ENCODE peak calls at places on chromosomes 2 and 18, in seven cellular contexts. H is COLO829; I is cerebellum; L is posterior cingulate gyrus; T is erythroblast; N is stimulated activated CD8-positive, alpha-beta memory T cell treated with anti-CD3 and anti-CD28 coated beads, Interleukin-7, amount 100 ng/mL, for 1 hour; K is effector memory CD8-positive, alpha-beta T cell. Q is an unnamed sample.

GRCh38 chr2:23230885-23231284 is 154.1 kb upstream of the KLHL29 start:
- DNase-seq in H (no peak), I (no peak), L (no peak), T (no peak), N (no peak), K (no peak), Q (no peak)

GRCh38 chr2:214103199-214104001 is 307.5 kb upstream of the VWC2L start:
- DNase-seq in H (no peak), I (no peak), L (no peak), T (no peak), N (no peak), K (no peak), Q (no peak)

GRCh38 chr2:10329584-10329879 is 26.8 kb downstream of the HPCAL1 start:
- DNase-seq in H (no peak), I (no peak), L (no peak), T (no peak), N (no peak), K (no peak), Q (no peak)

GRCh38 chr2:1811971-1812350 is 67.6 kb upstream of the PXDN start:
- DNase-seq in H (no peak), I (no peak), L (no peak), T (no peak), N (no peak), K (no peak), Q (no peak)

GRCh38 chr2:62654423-62654791 is 51.1 kb upstream of the EHBP1 start:
- DNase-seq in H (no peak), I (no peak), L (no peak), T (no peak), N (no peak), K (no peak), Q (no peak)

GRCh38 chr2:134460583-134460998 is 206.7 kb downstream of the MGAT5 start:
- DNase-seq in H (peak), I (peak), L (peak), T (peak), N (no peak), K (peak), Q (no peak)

GRCh38 chr2:234836251-234836650 is 115.6 kb upstream of the SH3BP4 start:
- DNase-seq in H (no peak), I (no peak), L (no peak), T (no peak), N (no peak), K (no peak), Q (no peak)

GRCh38 chr2:25310965-25311865 is 30.5 kb downstream of the DNMT3A start:
- DNase-seq in H (no peak), I (peak), L (no peak), T (peak), N (no peak), K (no peak), Q (peak)

GRCh38 chr2:201913197-201913596 is 106.9 kb downstream of the CDK15 start:
- DNase-seq in H (no peak), I (no peak), L (no peak), T (no peak), N (no peak), K (no peak), Q (no peak)

GRCh38 chr2:181363164-181363563 is 94.0 kb upstream of the ITGA4 start:
- DNase-seq in H (no peak), I (no peak), L (no peak), T (no peak), N (no peak), K (no peak), Q (no peak)

GRCh38 chr2:43513216-43513615 is 82.6 kb downstream of the THADA start:
- DNase-seq in H (no peak), I (no peak), L (no peak), T (no peak), N (no peak), K (no peak), Q (no peak)

GRCh38 chr2:84874381-84875212 is 6.3 kb downstream of the TRABD2A start:
- DNase-seq in H (no peak), I (no peak), L (no peak), T (no peak), N (no peak), K (no peak), Q (no peak)

GRCh38 chr18:75837316-75837715 is 409.8 kb upstream of the SMIM21 start:
- DNase-seq in H (no peak), I (no peak), L (no peak), T (no peak), N (no peak), K (no peak), Q (no peak)

GRCh38 chr2:70570041-70570661 is 16.5 kb upstream of the TGFA start:
- DNase-seq in H (no peak), I (no peak), L (no peak), T (no peak), N (no peak), K (no peak), Q (no peak)

GRCh38 chr2:172095146-172095904 is 7.4 kb downstream of the DLX2 start:
- DNase-seq in H (peak), I (no peak), L (no peak), T (peak), N (peak), K (peak), Q (no peak)

Q was measured in NCI-H446.